ENCODE peak calls at places on chromosomes 5 and 9, in six cellular contexts. One of them, this sample, is unnamed.

GRCh38 chr5:62720036-62720441 is 141.4 kb downstream of the LRRC70 start:
- DNase-seq in HuH-7: peak
- DNase-seq in mucosa of gallbladder: peak
- DNase-seq in cerebellar cortex: peak
- DNase-seq in right atrium auricular region: no peak
- DNase-seq in NCI-H774: peak
- DNase-seq in this sample: no peak

GRCh38 chr9:129894106-129894823 is 59.0 kb downstream of the USP20 start:
- DNase-seq in HuH-7: no peak
- DNase-seq in mucosa of gallbladder: no peak
- DNase-seq in cerebellar cortex: peak
- DNase-seq in right atrium auricular region: no peak
- DNase-seq in NCI-H774: no peak
- DNase-seq in this sample: no peak

GRCh38 chr9:2053883-2054845 is 39.0 kb downstream of the SMARCA2 start:
- DNase-seq in HuH-7: no peak
- DNase-seq in mucosa of gallbladder: peak
- DNase-seq in cerebellar cortex: peak
- DNase-seq in right atrium auricular region: no peak
- DNase-seq in NCI-H774: no peak
- DNase-seq in this sample: no peak

GRCh38 chr9:26426732-26427131 is 465.9 kb downstream of the CAAP1 start:
- DNase-seq in HuH-7: no peak
- DNase-seq in mucosa of gallbladder: no peak
- DNase-seq in cerebellar cortex: no peak
- DNase-seq in right atrium auricular region: no peak
- DNase-seq in NCI-H774: no peak
- DNase-seq in this sample: no peak

GRCh38 chr5:133254803-133255202 is 203.0 kb downstream of the HSPA4 start:
- DNase-seq in HuH-7: no peak
- DNase-seq in mucosa of gallbladder: no peak
- DNase-seq in cerebellar cortex: no peak
- DNase-seq in right atrium auricular region: no peak
- DNase-seq in NCI-H774: no peak
- DNase-seq in this sample: no peak

GRCh38 chr5:75663621-75664285 is 52.5 kb downstream of the ANKDD1B start:
- DNase-seq in HuH-7: no peak
- DNase-seq in mucosa of gallbladder: no peak
- DNase-seq in cerebellar cortex: no peak
- DNase-seq in right atrium auricular region: no peak
- DNase-seq in NCI-H774: no peak
- DNase-seq in this sample: no peak

GRCh38 chr9:21806644-21807043 is 4.2 kb downstream of the MTAP start:
- DNase-seq in HuH-7: no peak
- DNase-seq in mucosa of gallbladder: no peak
- DNase-seq in cerebellar cortex: no peak
- DNase-seq in right atrium auricular region: no peak
- DNase-seq in NCI-H774: no peak
- DNase-seq in this sample: no peak

GRCh38 chr9:36276254-36276653 is 18.0 kb upstream of the GNE start:
- DNase-seq in HuH-7: no peak
- DNase-seq in mucosa of gallbladder: no peak
- DNase-seq in cerebellar cortex: no peak
- DNase-seq in right atrium auricular region: no peak
- DNase-seq in NCI-H774: no peak
- DNase-seq in this sample: no peak

GRCh38 chr9:13331320-13331719 is 51.8 kb upstream of the MPDZ start:
- DNase-seq in HuH-7: no peak
- DNase-seq in mucosa of gallbladder: no peak
- DNase-seq in cerebellar cortex: no peak
- DNase-seq in right atrium auricular region: no peak
- DNase-seq in NCI-H774: no peak
- DNase-seq in this sample: no peak

GRCh38 chr9:128635266-128636023 is 21.2 kb downstream of the DYNC2I2 start:
- DNase-seq in HuH-7: peak
- DNase-seq in mucosa of gallbladder: peak
- DNase-seq in cerebellar cortex: peak
- DNase-seq in right atrium auricular region: peak
- DNase-seq in NCI-H774: peak
- DNase-seq in this sample: no peak

GRCh38 chr5:165309446-165309845 is 1804.0 kb downstream of the MAT2B start:
- DNase-seq in HuH-7: no peak
- DNase-seq in mucosa of gallbladder: no peak
- DNase-seq in cerebellar cortex: no peak
- DNase-seq in right atrium auricular region: no peak
- DNase-seq in NCI-H774: no peak
- DNase-seq in this sample: no peak

GRCh38 chr5:8683528-8683927 is 814.6 kb downstream of the MTRR start:
- DNase-seq in HuH-7: no peak
- DNase-seq in mucosa of gallbladder: no peak
- DNase-seq in cerebellar cortex: no peak
- DNase-seq in right atrium auricular region: no peak
- DNase-seq in NCI-H774: peak
- DNase-seq in this sample: peak

GRCh38 chr9:92489209-92489608 is 6.9 kb upstream of the ASPN start:
- DNase-seq in HuH-7: no peak
- DNase-seq in mucosa of gallbladder: no peak
- DNase-seq in cerebellar cortex: no peak
- DNase-seq in right atrium auricular region: no peak
- DNase-seq in NCI-H774: no peak
- DNase-seq in this sample: no peak

GRCh38 chr9:132943677-132944293 is 631 bp downstream of the TSC1 start:
- DNase-seq in HuH-7: no peak
- DNase-seq in mucosa of gallbladder: no peak
- DNase-seq in cerebellar cortex: no peak
- DNase-seq in right atrium auricular region: no peak
- DNase-seq in NCI-H774: no peak
- DNase-seq in this sample: no peak

GRCh38 chr9:104810421-104811339 is 46.8 kb downstream of the NIPSNAP3B start:
- DNase-seq in HuH-7: no peak
- DNase-seq in mucosa of gallbladder: peak
- DNase-seq in cerebellar cortex: no peak
- DNase-seq in right atrium auricular region: no peak
- DNase-seq in NCI-H774: no peak
- DNase-seq in this sample: no peak

GRCh38 chr5:12125895-12126294 is 221.6 kb upstream of the CTNND2 start:
- DNase-seq in HuH-7: no peak
- DNase-seq in mucosa of gallbladder: no peak
- DNase-seq in cerebellar cortex: no peak
- DNase-seq in right atrium auricular region: no peak
- DNase-seq in NCI-H774: no peak
- DNase-seq in this sample: no peak

GRCh38 chr9:127053057-127053821 is 69.2 kb downstream of the ANGPTL2 start:
- DNase-seq in HuH-7: no peak
- DNase-seq in mucosa of gallbladder: no peak
- DNase-seq in cerebellar cortex: no peak
- DNase-seq in right atrium auricular region: peak
- DNase-seq in NCI-H774: no peak
- DNase-seq in this sample: no peak

GRCh38 chr9:33029106-33029788 is 4.2 kb downstream of the DNAJA1 start:
- DNase-seq in HuH-7: peak
- DNase-seq in mucosa of gallbladder: no peak
- DNase-seq in cerebellar cortex: no peak
- DNase-seq in right atrium auricular region: no peak
- DNase-seq in NCI-H774: no peak
- DNase-seq in this sample: no peak